ENCODE peak calls at places on chromosomes 16 and 17, in eight cellular contexts. One of them, this sample, is unnamed. For H3K9me3, the result is how much of the 10 kb centered on the place peaks cover.

GRCh38 chr17:63523256-63523869 is at the start of gene KCNH6:
- DNase-seq in PC-3: no peak
- DNase-seq in heart left ventricle: no peak
- DNase-seq in body of pancreas: no peak
- DNase-seq in CD8-positive, alpha-beta T cell: no peak
- DNase-seq in upper lobe of right lung: no peak
- DNase-seq in uterus: no peak
- DNase-seq in right lobe of liver: no peak
- DNase-seq in this sample: no peak

GRCh38 chr17:29145289-29146058 is 34.7 kb downstream of the MYO18A start:
- DNase-seq in PC-3: peak
- DNase-seq in right lobe of liver: no peak
- DNase-seq in CD8-positive, alpha-beta T cell: peak
- DNase-seq in heart left ventricle: peak
- DNase-seq in upper lobe of right lung: peak
- DNase-seq in body of pancreas: peak
- DNase-seq in uterus: peak
- DNase-seq in this sample: no peak

GRCh38 chr16:84144859-84145639 is at the start of the genes DNAAF1 and HSDL1:
- DNase-seq in upper lobe of right lung: peak
- DNase-seq in PC-3: peak
- DNase-seq in right lobe of liver: peak
- DNase-seq in uterus: peak
- DNase-seq in body of pancreas: peak
- DNase-seq in heart left ventricle: peak
- DNase-seq in CD8-positive, alpha-beta T cell: peak
- DNase-seq in this sample: peak

GRCh38 chr16:23466162-23466885 is 13.3 kb upstream of the COG7 start:
- DNase-seq in right lobe of liver: no peak
- DNase-seq in PC-3: peak
- DNase-seq in body of pancreas: no peak
- DNase-seq in uterus: no peak
- DNase-seq in CD8-positive, alpha-beta T cell: no peak
- DNase-seq in heart left ventricle: no peak
- DNase-seq in upper lobe of right lung: no peak
- DNase-seq in this sample: no peak

GRCh38 chr17:45311762-45312476 is 4.9 kb downstream of the MAP3K14 start:
- DNase-seq in uterus: peak
- DNase-seq in heart left ventricle: peak
- DNase-seq in body of pancreas: peak
- DNase-seq in PC-3: peak
- DNase-seq in CD8-positive, alpha-beta T cell: peak
- DNase-seq in upper lobe of right lung: peak
- DNase-seq in right lobe of liver: peak
- DNase-seq in this sample: peak

GRCh38 chr16:72768611-72769010 is 279.3 kb downstream of the ZFHX3 start:
- DNase-seq in upper lobe of right lung: no peak
- DNase-seq in CD8-positive, alpha-beta T cell: no peak
- DNase-seq in PC-3: no peak
- DNase-seq in heart left ventricle: no peak
- DNase-seq in right lobe of liver: no peak
- DNase-seq in body of pancreas: no peak
- DNase-seq in uterus: no peak
- DNase-seq in this sample: no peak

GRCh38 chr16:25692307-25692706 is 548 bp downstream of the HS3ST4 start:
- DNase-seq in CD8-positive, alpha-beta T cell: no peak
- DNase-seq in PC-3: no peak
- DNase-seq in right lobe of liver: no peak
- DNase-seq in body of pancreas: peak
- DNase-seq in heart left ventricle: no peak
- DNase-seq in uterus: no peak
- DNase-seq in upper lobe of right lung: no peak
- DNase-seq in this sample: no peak

GRCh38 chr17:37516131-37516561 is 26.5 kb downstream of the DUSP14 start:
- DNase-seq in upper lobe of right lung: no peak
- DNase-seq in right lobe of liver: no peak
- DNase-seq in heart left ventricle: no peak
- DNase-seq in body of pancreas: no peak
- DNase-seq in CD8-positive, alpha-beta T cell: no peak
- DNase-seq in PC-3: no peak
- DNase-seq in uterus: no peak
- DNase-seq in this sample: no peak

GRCh38 chr17:79075861-79076406 is 1.3 kb downstream of the ENGASE start:
- DNase-seq in CD8-positive, alpha-beta T cell: no peak
- DNase-seq in upper lobe of right lung: peak
- DNase-seq in body of pancreas: no peak
- DNase-seq in right lobe of liver: no peak
- DNase-seq in uterus: no peak
- DNase-seq in heart left ventricle: no peak
- DNase-seq in PC-3: no peak
- DNase-seq in this sample: no peak

GRCh38 chr16:21028728-21029127 is 121.9 kb downstream of the DNAH3 start:
- DNase-seq in CD8-positive, alpha-beta T cell: no peak
- DNase-seq in right lobe of liver: no peak
- DNase-seq in body of pancreas: no peak
- DNase-seq in PC-3: no peak
- DNase-seq in uterus: no peak
- DNase-seq in heart left ventricle: no peak
- DNase-seq in upper lobe of right lung: no peak
- DNase-seq in this sample: no peak

GRCh38 chr17:58352843-58353719 is 1.1 kb upstream of the SUPT4H1 start:
- DNase-seq in body of pancreas: peak
- DNase-seq in PC-3: peak
- DNase-seq in uterus: no peak
- DNase-seq in heart left ventricle: peak
- DNase-seq in right lobe of liver: no peak
- DNase-seq in CD8-positive, alpha-beta T cell: peak
- DNase-seq in upper lobe of right lung: peak
- DNase-seq in this sample: peak

GRCh38 chr16:29804455-29805231 is 1.7 kb upstream of the MAZ start:
- DNase-seq in CD8-positive, alpha-beta T cell: no peak
- DNase-seq in right lobe of liver: peak
- DNase-seq in PC-3: no peak
- DNase-seq in uterus: peak
- DNase-seq in heart left ventricle: peak
- DNase-seq in upper lobe of right lung: no peak
- DNase-seq in body of pancreas: peak
- DNase-seq in this sample: peak

DNA sequence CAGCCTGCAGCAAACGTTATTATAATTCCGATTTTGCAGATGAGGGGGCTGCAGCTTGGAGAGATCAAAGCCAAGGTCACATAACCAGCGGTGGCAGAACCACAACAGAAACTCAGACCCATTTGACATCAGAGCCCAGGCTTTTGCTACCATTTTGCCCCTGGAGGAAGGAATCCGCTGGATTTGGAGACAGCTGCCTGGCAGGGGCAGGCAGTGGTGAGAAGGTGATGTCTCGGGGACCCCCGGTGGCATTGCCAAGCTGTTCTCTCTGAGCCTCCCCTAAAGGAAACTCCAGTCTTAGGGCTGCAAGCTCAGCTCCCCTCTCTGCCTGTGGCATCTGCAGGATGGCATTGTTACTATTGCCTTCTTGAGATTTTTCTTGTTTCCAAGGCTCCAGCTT is 40.9 kb downstream of the AIPL1 start:
- DNase-seq in upper lobe of right lung: no peak
- DNase-seq in right lobe of liver: no peak
- DNase-seq in body of pancreas: no peak
- DNase-seq in uterus: no peak
- DNase-seq in PC-3: no peak
- DNase-seq in heart left ventricle: no peak
- DNase-seq in CD8-positive, alpha-beta T cell: no peak
- DNase-seq in this sample: no peak
- TF ChIP-seq CTCF in upper lobe of right lung: no peak
- TF ChIP-seq CTCF in right lobe of liver: no peak
- TF ChIP-seq CTCF in body of pancreas: no peak
- TF ChIP-seq CTCF in uterus: no peak
- TF ChIP-seq CTCF in PC-3: no peak
- TF ChIP-seq CTCF in heart left ventricle: no peak
- TF ChIP-seq CTCF in CD8-positive, alpha-beta T cell: no peak
- TF ChIP-seq CTCF in this sample: no peak

GRCh38 chr17:68610554-68610953 is 9.4 kb upstream of the FAM20A start:
- DNase-seq in right lobe of liver: no peak
- DNase-seq in upper lobe of right lung: no peak
- DNase-seq in uterus: no peak
- DNase-seq in PC-3: no peak
- DNase-seq in CD8-positive, alpha-beta T cell: no peak
- DNase-seq in heart left ventricle: no peak
- DNase-seq in body of pancreas: no peak
- DNase-seq in this sample: no peak
- H3K9me3 ChIP-seq in right lobe of liver: under half
- H3K9me3 ChIP-seq in upper lobe of right lung: under half
- H3K9me3 ChIP-seq in uterus: under half
- H3K9me3 ChIP-seq in PC-3: under half
- H3K9me3 ChIP-seq in CD8-positive, alpha-beta T cell: under half
- H3K9me3 ChIP-seq in heart left ventricle: under half
- H3K9me3 ChIP-seq in body of pancreas: under half
- H3K9me3 ChIP-seq in this sample: under half

DNA sequence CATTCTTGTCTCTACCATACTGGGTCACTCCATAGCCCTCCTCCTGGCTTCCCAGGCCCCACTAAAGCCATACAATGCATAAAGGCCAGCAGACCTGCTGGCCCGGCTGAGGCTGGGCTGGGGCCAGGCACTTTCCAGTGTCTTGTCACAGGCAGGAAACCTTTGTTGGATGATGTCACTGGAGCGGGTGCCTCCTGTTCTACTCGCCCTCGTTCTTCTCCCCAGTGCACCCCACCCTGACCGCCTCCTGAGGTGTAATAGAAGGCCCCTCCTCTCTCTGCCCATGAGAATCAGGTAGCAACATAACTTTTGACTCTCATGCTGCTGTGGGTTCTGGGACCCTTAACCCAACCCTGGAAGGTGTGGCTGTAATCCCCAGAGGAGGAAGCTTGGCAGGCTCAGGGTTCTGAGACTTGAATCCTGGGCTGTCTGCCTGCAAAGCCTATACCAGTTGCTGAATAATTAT is 54.2 kb upstream of the IL34 start:
- DNase-seq in uterus: peak
- DNase-seq in heart left ventricle: peak
- DNase-seq in PC-3: no peak
- DNase-seq in right lobe of liver: no peak
- DNase-seq in CD8-positive, alpha-beta T cell: no peak
- DNase-seq in upper lobe of right lung: no peak
- DNase-seq in body of pancreas: peak
- DNase-seq in this sample: peak
- H3K27ac ChIP-seq in uterus: peak
- H3K27ac ChIP-seq in heart left ventricle: no peak
- H3K27ac ChIP-seq in PC-3: no peak
- H3K27ac ChIP-seq in right lobe of liver: no peak
- H3K27ac ChIP-seq in CD8-positive, alpha-beta T cell: no peak
- H3K27ac ChIP-seq in upper lobe of right lung: peak
- H3K27ac ChIP-seq in body of pancreas: no peak
- H3K27ac ChIP-seq in this sample: peak

DNA sequence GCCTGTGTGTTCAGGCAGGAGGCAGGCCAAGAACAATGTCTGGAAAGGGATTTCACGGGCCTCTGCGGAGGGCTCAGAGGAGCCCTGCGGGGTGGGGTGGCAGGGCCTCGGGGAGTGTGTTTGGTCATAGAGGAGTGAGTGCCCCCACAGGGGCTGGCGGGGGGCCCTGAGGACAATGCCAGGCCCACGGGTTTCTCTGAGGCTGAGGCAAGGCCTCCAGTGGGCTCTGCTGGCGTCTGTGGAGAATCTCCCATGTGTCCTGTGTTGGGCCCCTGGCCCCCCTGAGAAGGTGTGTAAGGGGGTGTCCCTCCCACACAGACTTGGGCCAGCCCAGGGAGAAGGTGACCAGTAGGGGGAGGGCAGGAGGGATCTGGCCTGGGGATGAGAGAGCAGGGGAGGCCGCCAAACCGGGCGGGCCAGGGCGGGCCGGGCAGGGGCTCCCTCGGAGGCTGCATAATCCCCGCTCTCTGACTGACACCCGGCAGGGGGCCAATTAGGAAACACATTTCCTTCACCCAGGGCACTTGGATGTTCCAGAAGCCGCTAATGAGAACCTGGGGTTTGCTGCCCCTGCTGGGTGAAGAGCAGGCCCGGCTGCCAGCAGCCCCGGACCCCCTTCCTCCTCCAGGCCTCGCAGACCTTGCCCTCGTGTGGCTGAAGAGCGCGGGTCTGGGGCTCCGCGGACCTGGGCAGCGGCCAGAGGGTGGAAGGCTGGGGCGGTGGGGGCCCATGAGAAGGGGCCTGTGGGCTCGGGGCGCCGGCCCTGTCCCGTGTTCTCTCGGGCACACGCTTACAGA is 204.2 kb downstream of the NTN1 start:
- DNase-seq in right lobe of liver: peak
- DNase-seq in body of pancreas: no peak
- DNase-seq in heart left ventricle: no peak
- DNase-seq in PC-3: no peak
- DNase-seq in upper lobe of right lung: no peak
- DNase-seq in CD8-positive, alpha-beta T cell: no peak
- DNase-seq in uterus: no peak
- DNase-seq in this sample: no peak
- TF ChIP-seq CTCF in right lobe of liver: no peak
- TF ChIP-seq CTCF in body of pancreas: no peak
- TF ChIP-seq CTCF in heart left ventricle: no peak
- TF ChIP-seq CTCF in PC-3: no peak
- TF ChIP-seq CTCF in upper lobe of right lung: no peak
- TF ChIP-seq CTCF in CD8-positive, alpha-beta T cell: no peak
- TF ChIP-seq CTCF in uterus: no peak
- TF ChIP-seq CTCF in this sample: no peak

DNA sequence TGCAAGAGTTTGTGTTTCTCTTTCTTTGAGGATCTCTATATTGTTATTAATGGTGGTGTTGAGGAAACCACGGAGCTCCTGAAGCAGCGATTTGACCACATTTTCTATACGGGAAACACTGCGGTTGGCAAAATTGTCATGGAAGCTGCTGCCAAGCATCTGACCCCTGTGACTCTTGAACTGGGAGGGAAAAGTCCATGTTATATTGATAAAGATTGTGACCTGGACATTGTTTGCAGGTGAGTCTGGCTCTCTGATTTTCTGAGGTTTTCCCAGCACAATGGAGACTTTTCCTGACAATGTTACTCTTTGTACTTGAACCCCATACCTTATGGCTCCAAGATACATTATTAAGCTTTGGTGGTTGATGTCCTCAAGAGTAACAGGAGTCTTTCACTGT is 7.8 kb downstream of the ALDH3A2 start:
- DNase-seq in CD8-positive, alpha-beta T cell: no peak
- DNase-seq in right lobe of liver: no peak
- DNase-seq in heart left ventricle: no peak
- DNase-seq in uterus: no peak
- DNase-seq in body of pancreas: no peak
- DNase-seq in PC-3: no peak
- DNase-seq in upper lobe of right lung: no peak
- DNase-seq in this sample: no peak
- H3K9me3 ChIP-seq in CD8-positive, alpha-beta T cell: under half
- H3K9me3 ChIP-seq in right lobe of liver: under half
- H3K9me3 ChIP-seq in heart left ventricle: under half
- H3K9me3 ChIP-seq in uterus: under half
- H3K9me3 ChIP-seq in body of pancreas: under half
- H3K9me3 ChIP-seq in PC-3: under half
- H3K9me3 ChIP-seq in upper lobe of right lung: under half
- H3K9me3 ChIP-seq in this sample: under half

GRCh38 chr16:86609661-86610060 is 31.3 kb downstream of the FOXL1 start:
- DNase-seq in body of pancreas: no peak
- DNase-seq in uterus: no peak
- DNase-seq in heart left ventricle: no peak
- DNase-seq in right lobe of liver: no peak
- DNase-seq in CD8-positive, alpha-beta T cell: no peak
- DNase-seq in upper lobe of right lung: no peak
- DNase-seq in PC-3: no peak
- DNase-seq in this sample: no peak
- H3K27ac ChIP-seq in body of pancreas: no peak
- H3K27ac ChIP-seq in uterus: no peak
- H3K27ac ChIP-seq in heart left ventricle: no peak
- H3K27ac ChIP-seq in right lobe of liver: no peak
- H3K27ac ChIP-seq in CD8-positive, alpha-beta T cell: no peak
- H3K27ac ChIP-seq in upper lobe of right lung: no peak
- H3K27ac ChIP-seq in PC-3: no peak
- H3K27ac ChIP-seq in this sample: peak